ENCODE peak calls at places on chromosomes 4 and X, in eight cellular contexts. V is brain microvascular endothelial cell, R is adipocyte, M is fibroblast of mammary gland, S is GDM1, X is iris pigment epithelial cell, W is GM13976, G is smooth muscle cell of the brain vasculature. B is an unnamed sample.

GRCh38 chr4:79445371-79445781 is 37.3 kb upstream of the GK2 start:
- DNase-seq in V (no peak), R (peak), M (no peak), S (no peak), X (no peak), W (no peak), G (no peak), B (no peak)

GRCh38 chr4:4425119-4425690 is 38.3 kb downstream of the NSG1 start:
- DNase-seq in V (no peak), R (no peak), M (peak), S (no peak), X (no peak), W (no peak), G (no peak), B (no peak)

GRCh38 chrX:149198980-149199732 is 305.9 kb downstream of the IDS start:
- DNase-seq in V (no peak), R (no peak), M (no peak), S (no peak), X (no peak), W (no peak), G (no peak), B (no peak)

GRCh38 chr4:5101571-5101970 is 50.3 kb downstream of the STK32B start:
- DNase-seq in V (no peak), R (no peak), M (no peak), S (no peak), X (no peak), W (no peak), G (no peak), B (no peak)

GRCh38 chrX:21354725-21355124 is 19.5 kb upstream of the CNKSR2 start:
- DNase-seq in V (no peak), R (no peak), M (peak), S (no peak), X (no peak), W (no peak), G (no peak), B (no peak)

GRCh38 chr4:57154191-57154590 is 44.0 kb upstream of the IGFBP7 start:
- DNase-seq in V (no peak), R (peak), M (no peak), S (no peak), X (peak), W (no peak), G (no peak), B (peak)

GRCh38 chrX:120697053-120697452 is 67.2 kb upstream of the C1GALT1C1 start:
- DNase-seq in V (no peak), R (no peak), M (no peak), S (no peak), X (no peak), W (peak), G (no peak), B (no peak)

GRCh38 chr4:53702334-53703266 is 111.3 kb upstream of the LNX1 start:
- DNase-seq in V (peak), R (peak), M (peak), S (no peak), X (peak), W (peak), G (peak), B (peak)

GRCh38 chr4:145180298-145181090 is at the start of gene OTUD4:
- DNase-seq in V (peak), R (peak), M (peak), S (peak), X (peak), W (peak), G (peak), B (peak)

GRCh38 chr4:73945140-73945539 is 36.7 kb downstream of the PF4 start:
- DNase-seq in V (no peak), R (no peak), M (no peak), S (no peak), X (no peak), W (no peak), G (no peak), B (no peak)

GRCh38 chr4:10441512-10441911 is 15.7 kb downstream of the ZNF518B start:
- DNase-seq in V (no peak), R (no peak), M (no peak), S (no peak), X (no peak), W (no peak), G (no peak), B (no peak)

GRCh38 chrX:136909706-136910564 is 29.4 kb upstream of the RBMX start:
- DNase-seq in V (peak), R (peak), M (peak), S (peak), X (peak), W (peak), G (peak), B (peak)

GRCh38 chr4:127410201-127410600 is 222.6 kb upstream of the INTU start:
- DNase-seq in V (no peak), R (peak), M (peak), S (no peak), X (no peak), W (no peak), G (no peak), B (no peak)

GRCh38 chr4:37392540-37393255 is 148.2 kb downstream of the NWD2 start:
- DNase-seq in V (no peak), R (no peak), M (no peak), S (no peak), X (no peak), W (no peak), G (no peak), B (peak)

GRCh38 chr4:99763635-99764101 is 53.0 kb upstream of the DAPP1 start:
- DNase-seq in V (peak), R (peak), M (peak), S (no peak), X (peak), W (no peak), G (no peak), B (peak)

GRCh38 chr4:3708103-3708510 is 58.1 kb upstream of the ADRA2C start:
- DNase-seq in V (peak), R (peak), M (peak), S (no peak), X (no peak), W (peak), G (no peak), B (no peak)

GRCh38 chrX:120137439-120137838 is 21.0 kb upstream of the RHOXF2 start:
- DNase-seq in V (no peak), R (no peak), M (no peak), S (no peak), X (no peak), W (no peak), G (no peak), B (no peak)

GRCh38 chrX:41377624-41378023 is 43.7 kb downstream of the DDX3X start:
- DNase-seq in V (no peak), R (no peak), M (no peak), S (no peak), X (peak), W (peak), G (no peak), B (no peak)